ENCODE peak calls at places on chromosomes 13 and 19, in five cellular contexts. One of them, this sample, is unnamed.

GRCh38 chr13:91744284-91744683 is 345.9 kb downstream of the GPC5 start:
- DNase-seq in Peyer's patch: no peak
- DNase-seq in mucosa of descending colon: no peak
- DNase-seq in foreskin fibroblast: no peak
- DNase-seq in IMR-90: no peak
- DNase-seq in this sample: no peak

GRCh38 chr19:863305-863620 is 3.8 kb downstream of the CFD start:
- DNase-seq in IMR-90: no peak
- DNase-seq in mucosa of descending colon: no peak
- DNase-seq in Peyer's patch: no peak
- DNase-seq in foreskin fibroblast: no peak
- DNase-seq in this sample: no peak

GRCh38 chr13:60759499-60759898 is 362.5 kb downstream of the TDRD3 start:
- DNase-seq in foreskin fibroblast: no peak
- DNase-seq in Peyer's patch: no peak
- DNase-seq in IMR-90: no peak
- DNase-seq in mucosa of descending colon: no peak
- DNase-seq in this sample: no peak

GRCh38 chr19:10766681-10767201 is 48.9 kb downstream of the DNM2 start:
- DNase-seq in foreskin fibroblast: peak; percentile 24
- DNase-seq in Peyer's patch: no peak
- DNase-seq in IMR-90: peak; percentile 24
- DNase-seq in mucosa of descending colon: no peak
- DNase-seq in this sample: no peak

GRCh38 chr13:101455863-101456262 is 3.4 kb downstream of the ITGBL1 start:
- DNase-seq in mucosa of descending colon: no peak
- DNase-seq in IMR-90: peak; percentile 97
- DNase-seq in Peyer's patch: no peak
- DNase-seq in foreskin fibroblast: peak; percentile 87
- DNase-seq in this sample: peak; percentile 82

GRCh38 chr13:113982296-113982661 is 8.4 kb upstream of the C13orf46 start:
- DNase-seq in Peyer's patch: peak; percentile 40
- DNase-seq in mucosa of descending colon: peak; percentile 32
- DNase-seq in foreskin fibroblast: no peak
- DNase-seq in IMR-90: no peak
- DNase-seq in this sample: no peak

GRCh38 chr13:21405309-21405708 is 53.8 kb downstream of the ZDHHC20 start:
- DNase-seq in Peyer's patch: no peak
- DNase-seq in foreskin fibroblast: no peak
- DNase-seq in mucosa of descending colon: no peak
- DNase-seq in IMR-90: no peak
- DNase-seq in this sample: no peak

GRCh38 chr19:55355213-55355821 is 798 bp upstream of the COX6B2 start:
- DNase-seq in foreskin fibroblast: no peak
- DNase-seq in Peyer's patch: no peak
- DNase-seq in IMR-90: no peak
- DNase-seq in mucosa of descending colon: no peak
- DNase-seq in this sample: no peak

GRCh38 chr13:109665211-109665610 is 121.2 kb downstream of the IRS2 start:
- DNase-seq in foreskin fibroblast: no peak
- DNase-seq in Peyer's patch: no peak
- DNase-seq in IMR-90: no peak
- DNase-seq in mucosa of descending colon: no peak
- DNase-seq in this sample: no peak

GRCh38 chr13:110552767-110553166 is 8.8 kb downstream of the RAB20 start:
- DNase-seq in foreskin fibroblast: no peak
- DNase-seq in mucosa of descending colon: no peak
- DNase-seq in Peyer's patch: no peak
- DNase-seq in IMR-90: no peak
- DNase-seq in this sample: no peak

GRCh38 chr13:44237276-44237767 is 136.3 kb upstream of the SERP2 start:
- DNase-seq in foreskin fibroblast: peak; percentile 96
- DNase-seq in mucosa of descending colon: no peak
- DNase-seq in IMR-90: peak; percentile 98
- DNase-seq in Peyer's patch: peak; percentile 69
- DNase-seq in this sample: peak; percentile 89

GRCh38 chr19:49637865-49638350 is 2.0 kb downstream of the RRAS start:
- DNase-seq in Peyer's patch: peak; percentile 90
- DNase-seq in foreskin fibroblast: peak; percentile 81
- DNase-seq in IMR-90: peak; percentile 62
- DNase-seq in mucosa of descending colon: peak; percentile 93
- DNase-seq in this sample: peak; percentile 31

GRCh38 chr13:24340608-24340955 is 31.2 kb downstream of the C1QTNF9 start:
- DNase-seq in Peyer's patch: no peak
- DNase-seq in IMR-90: no peak
- DNase-seq in foreskin fibroblast: no peak
- DNase-seq in mucosa of descending colon: no peak
- DNase-seq in this sample: no peak

GRCh38 chr19:15475169-15475568 is 4.1 kb downstream of the PGLYRP2 start:
- DNase-seq in Peyer's patch: no peak
- DNase-seq in IMR-90: no peak
- DNase-seq in mucosa of descending colon: no peak
- DNase-seq in foreskin fibroblast: no peak
- DNase-seq in this sample: no peak

GRCh38 chr13:38147050-38147449 is 202.6 kb upstream of the UFM1 start:
- DNase-seq in foreskin fibroblast: no peak
- DNase-seq in Peyer's patch: no peak
- DNase-seq in IMR-90: no peak
- DNase-seq in mucosa of descending colon: no peak
- DNase-seq in this sample: no peak

GRCh38 chr19:55088543-55089265 is 13.0 kb downstream of the EPS8L1 start:
- DNase-seq in mucosa of descending colon: peak; percentile 84
- DNase-seq in Peyer's patch: peak; percentile 89
- DNase-seq in IMR-90: peak; percentile 43
- DNase-seq in foreskin fibroblast: peak; percentile 36
- DNase-seq in this sample: no peak

GRCh38 chr13:113561417-113562084 is 23.0 kb upstream of the TFDP1 start:
- DNase-seq in mucosa of descending colon: no peak
- DNase-seq in Peyer's patch: no peak
- DNase-seq in IMR-90: no peak
- DNase-seq in foreskin fibroblast: no peak
- DNase-seq in this sample: no peak

GRCh38 chr13:112350300-112350699 is 25.9 kb upstream of the SPACA7 start:
- DNase-seq in foreskin fibroblast: no peak
- DNase-seq in mucosa of descending colon: no peak
- DNase-seq in IMR-90: no peak
- DNase-seq in Peyer's patch: no peak
- DNase-seq in this sample: no peak
- TF ChIP-seq CTCF in foreskin fibroblast: no peak
- TF ChIP-seq CTCF in mucosa of descending colon: no peak
- TF ChIP-seq CTCF in IMR-90: no peak
- TF ChIP-seq CTCF in Peyer's patch: no peak
- TF ChIP-seq CTCF in this sample: no peak

GRCh38 chr19:5229778-5230165 is 110.8 kb downstream of the PTPRS start:
- DNase-seq in IMR-90: no peak
- DNase-seq in mucosa of descending colon: no peak
- DNase-seq in Peyer's patch: no peak
- DNase-seq in foreskin fibroblast: no peak
- DNase-seq in this sample: no peak

GRCh38 chr19:5231857-5232503 is 108.6 kb downstream of the PTPRS start:
- DNase-seq in Peyer's patch: no peak
- DNase-seq in IMR-90: no peak
- DNase-seq in foreskin fibroblast: no peak
- DNase-seq in mucosa of descending colon: no peak
- DNase-seq in this sample: no peak

GRCh38 chr19:5228490-5228889 is 112.1 kb downstream of the PTPRS start:
- DNase-seq in Peyer's patch: no peak
- DNase-seq in mucosa of descending colon: no peak
- DNase-seq in IMR-90: no peak
- DNase-seq in foreskin fibroblast: no peak
- DNase-seq in this sample: no peak

GRCh38 chr19:5230730-5231555 is 109.7 kb downstream of the PTPRS start:
- DNase-seq in Peyer's patch: no peak
- DNase-seq in IMR-90: no peak
- DNase-seq in mucosa of descending colon: no peak
- DNase-seq in foreskin fibroblast: no peak
- DNase-seq in this sample: no peak

GRCh38 chr19:5228932-5229777 is 111.5 kb downstream of the PTPRS start:
- DNase-seq in IMR-90: no peak
- DNase-seq in foreskin fibroblast: no peak
- DNase-seq in Peyer's patch: no peak
- DNase-seq in mucosa of descending colon: peak; percentile 29
- DNase-seq in this sample: no peak
- H3K4me3 ChIP-seq in IMR-90: no peak overlapping the region
- H3K4me3 ChIP-seq in foreskin fibroblast: no peak overlapping the region
- H3K4me3 ChIP-seq in Peyer's patch: peak overlapping the region; percentile 11
- H3K4me3 ChIP-seq in mucosa of descending colon: no peak overlapping the region
- H3K4me3 ChIP-seq in this sample: no peak overlapping the region

DNA sequence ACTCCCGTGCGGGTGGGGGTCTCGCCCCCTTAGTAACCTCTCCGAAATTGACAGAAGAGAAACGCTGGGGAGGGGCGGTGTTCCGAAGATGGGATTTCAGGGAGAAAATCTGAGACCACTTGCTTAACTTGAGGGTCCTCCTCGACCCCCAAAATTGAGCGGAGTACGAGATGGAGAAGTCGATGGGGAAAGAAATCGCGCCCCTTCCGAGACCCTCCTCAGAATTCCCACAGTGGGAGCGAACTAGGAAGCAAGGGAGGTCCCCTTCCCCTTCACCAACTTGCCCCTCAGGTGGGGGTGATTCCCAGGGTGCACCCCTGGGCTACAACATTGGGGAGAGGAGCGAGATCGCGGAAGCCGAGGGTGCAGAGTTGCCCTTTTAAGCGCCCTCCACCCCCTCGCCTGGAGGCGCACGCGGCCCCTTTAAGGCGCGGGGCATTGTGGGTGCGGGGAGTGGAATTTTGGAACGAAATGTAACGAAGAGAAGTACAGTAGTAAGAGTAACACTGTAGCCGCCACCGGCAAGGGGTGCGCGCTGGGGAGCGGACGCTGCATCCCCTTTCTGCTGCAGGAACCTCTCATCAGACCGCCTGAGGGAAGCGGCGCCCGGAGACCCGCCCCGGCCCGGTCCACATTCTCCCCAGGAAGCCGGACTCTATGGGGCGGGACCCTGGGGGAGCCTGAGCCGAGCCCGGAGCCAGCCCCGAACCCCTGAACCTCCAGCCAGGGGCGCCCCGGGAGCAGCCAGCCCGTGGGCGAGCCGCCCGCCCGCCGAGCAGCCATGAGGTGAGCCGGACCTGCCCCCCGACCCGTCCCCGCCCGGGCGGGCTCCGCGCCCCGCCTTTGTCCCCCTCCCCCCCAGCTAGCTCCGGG is at the start of gene VASP:
- DNase-seq in mucosa of descending colon: peak; percentile 95
- DNase-seq in Peyer's patch: peak; percentile 98
- DNase-seq in foreskin fibroblast: peak; percentile 79
- DNase-seq in IMR-90: peak; percentile 77
- DNase-seq in this sample: no peak
- TF ChIP-seq CTCF in mucosa of descending colon: no peak
- TF ChIP-seq CTCF in Peyer's patch: no peak
- TF ChIP-seq CTCF in foreskin fibroblast: no peak
- TF ChIP-seq CTCF in IMR-90: no peak
- TF ChIP-seq CTCF in this sample: no peak

DNA sequence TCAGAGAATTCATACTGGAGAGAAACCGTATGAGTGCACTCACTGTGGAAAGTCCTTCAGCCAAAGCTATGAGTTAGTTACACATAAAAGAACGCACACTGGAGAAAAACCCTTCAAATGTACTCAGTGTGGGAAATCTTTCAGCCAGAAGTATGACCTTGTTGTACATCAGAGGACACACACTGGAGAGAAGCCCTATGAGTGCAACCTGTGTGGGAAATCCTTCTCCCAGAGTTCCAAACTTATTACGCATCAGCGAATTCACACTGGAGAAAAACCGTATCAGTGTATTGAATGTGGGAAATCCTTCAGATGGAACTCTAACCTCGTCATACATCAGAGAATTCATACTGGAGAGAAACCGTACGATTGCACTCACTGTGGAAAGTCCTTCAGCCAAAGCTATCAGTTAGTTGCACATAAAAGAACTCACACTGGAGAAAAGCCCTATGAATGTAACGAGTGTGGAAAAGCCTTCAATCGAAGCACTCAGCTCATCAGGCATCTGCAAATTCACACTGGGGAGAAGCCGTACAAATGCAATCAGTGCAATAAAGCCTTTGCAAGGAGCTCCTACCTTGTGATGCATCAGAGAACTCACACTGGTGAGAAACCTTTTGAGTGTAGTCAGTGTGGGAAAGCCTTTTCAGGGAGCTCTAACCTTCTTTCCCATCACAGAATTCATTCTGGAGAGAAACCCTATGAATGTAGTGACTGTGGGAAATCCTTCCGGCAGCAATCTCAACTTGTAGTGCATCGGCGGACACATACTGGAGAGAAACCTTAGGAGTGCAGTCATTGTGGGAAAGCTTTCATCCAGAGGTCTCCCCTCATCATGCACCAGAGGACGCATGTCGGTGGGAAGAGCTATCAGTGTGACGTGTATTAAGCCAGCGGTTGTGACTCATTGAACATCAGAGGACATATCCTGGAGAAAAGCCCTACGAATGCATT is 16.5 kb upstream of the ZNF8 start:
- DNase-seq in mucosa of descending colon: no peak
- DNase-seq in IMR-90: no peak
- DNase-seq in Peyer's patch: no peak
- DNase-seq in foreskin fibroblast: no peak
- DNase-seq in this sample: no peak
- H3K4me3 ChIP-seq in mucosa of descending colon: no peak overlapping the region
- H3K4me3 ChIP-seq in IMR-90: no peak overlapping the region
- H3K4me3 ChIP-seq in Peyer's patch: no peak overlapping the region
- H3K4me3 ChIP-seq in foreskin fibroblast: no peak overlapping the region
- H3K4me3 ChIP-seq in this sample: no peak overlapping the region

DNA sequence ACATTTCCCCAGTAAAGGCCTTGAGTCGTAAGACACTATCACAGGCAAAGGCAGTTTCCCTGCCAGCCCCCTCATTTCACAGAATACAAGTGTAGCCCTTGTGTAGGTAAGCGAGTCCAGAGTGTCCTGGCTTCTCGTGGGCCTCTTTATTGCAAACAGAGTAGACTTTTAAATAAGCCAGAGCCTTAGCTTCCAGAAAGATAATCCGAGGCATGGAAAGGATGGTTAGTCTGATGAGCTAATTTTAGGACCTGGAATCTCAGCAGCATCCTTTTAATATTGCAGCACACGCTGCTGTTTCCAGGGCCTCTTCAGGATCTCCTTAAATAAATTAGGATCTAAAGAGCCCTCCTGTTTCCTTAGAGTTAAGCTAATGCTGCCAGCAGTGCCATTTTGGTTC is 99.2 kb downstream of the RFC3 start:
- DNase-seq in foreskin fibroblast: no peak
- DNase-seq in IMR-90: no peak
- DNase-seq in mucosa of descending colon: no peak
- DNase-seq in Peyer's patch: no peak
- DNase-seq in this sample: no peak
- TF ChIP-seq CTCF in foreskin fibroblast: no peak
- TF ChIP-seq CTCF in IMR-90: no peak
- TF ChIP-seq CTCF in mucosa of descending colon: no peak
- TF ChIP-seq CTCF in Peyer's patch: no peak
- TF ChIP-seq CTCF in this sample: no peak

GRCh38 chr19:38561053-38561606 is 56.6 kb downstream of the MAP4K1 start:
- DNase-seq in mucosa of descending colon: no peak
- DNase-seq in Peyer's patch: no peak
- DNase-seq in foreskin fibroblast: no peak
- DNase-seq in IMR-90: no peak
- DNase-seq in this sample: no peak

GRCh38 chr19:38557205-38557799 is 60.5 kb downstream of the MAP4K1 start:
- DNase-seq in IMR-90: no peak
- DNase-seq in mucosa of descending colon: peak; percentile 58
- DNase-seq in Peyer's patch: peak; percentile 79
- DNase-seq in foreskin fibroblast: no peak
- DNase-seq in this sample: no peak

GRCh38 chr19:38562096-38562495 is 55.7 kb downstream of the MAP4K1 start:
- DNase-seq in Peyer's patch: no peak
- DNase-seq in foreskin fibroblast: no peak
- DNase-seq in IMR-90: no peak
- DNase-seq in mucosa of descending colon: no peak
- DNase-seq in this sample: no peak

GRCh38 chr19:38561658-38562057 is 56.1 kb downstream of the MAP4K1 start:
- DNase-seq in foreskin fibroblast: no peak
- DNase-seq in mucosa of descending colon: no peak
- DNase-seq in IMR-90: no peak
- DNase-seq in Peyer's patch: no peak
- DNase-seq in this sample: no peak

GRCh38 chr19:38559428-38560401 is 58.0 kb downstream of the MAP4K1 start:
- DNase-seq in mucosa of descending colon: no peak
- DNase-seq in Peyer's patch: peak; percentile 62
- DNase-seq in IMR-90: no peak
- DNase-seq in foreskin fibroblast: no peak
- DNase-seq in this sample: no peak
- H3K4me3 ChIP-seq in mucosa of descending colon: no peak overlapping the region
- H3K4me3 ChIP-seq in Peyer's patch: no peak overlapping the region
- H3K4me3 ChIP-seq in IMR-90: no peak overlapping the region
- H3K4me3 ChIP-seq in foreskin fibroblast: no peak overlapping the region
- H3K4me3 ChIP-seq in this sample: no peak overlapping the region

This sample was measured in AG09309.